ENCODE peak calls at places on chromosomes 16 and 17, in four cellular contexts. One of them, this sample, is unnamed.

GRCh38 chr17:10171581-10171981 is 26.8 kb downstream of the GAS7 start:
- DNase-seq in RWPE1: no peak
- DNase-seq in HCT116: no peak
- DNase-seq in colonic mucosa: no peak
- DNase-seq in this sample: no peak

GRCh38 chr17:2158011-2158410 is 103.1 kb downstream of the HIC1 start:
- DNase-seq in HCT116: no peak
- DNase-seq in colonic mucosa: no peak
- DNase-seq in RWPE1: peak; percentile 45
- DNase-seq in this sample: no peak

GRCh38 chr17:61478790-61479492 is 26.7 kb downstream of the TBX4 start:
- DNase-seq in RWPE1: no peak
- DNase-seq in colonic mucosa: no peak
- DNase-seq in HCT116: no peak
- DNase-seq in this sample: no peak

GRCh38 chr16:82753821-82754220 is 127.1 kb downstream of the CDH13 start:
- DNase-seq in RWPE1: no peak
- DNase-seq in colonic mucosa: no peak
- DNase-seq in HCT116: no peak
- DNase-seq in this sample: no peak

GRCh38 chr17:7841622-7842379 is 7.8 kb downstream of the KDM6B start:
- DNase-seq in RWPE1: peak; percentile 84
- DNase-seq in colonic mucosa: peak; percentile 94
- DNase-seq in HCT116: peak; percentile 79
- DNase-seq in this sample: peak; percentile 73

GRCh38 chr16:77599793-77600415 is 122.4 kb upstream of the NUDT7 start:
- DNase-seq in HCT116: peak; percentile 19
- DNase-seq in RWPE1: peak; percentile 17
- DNase-seq in colonic mucosa: peak; percentile 32
- DNase-seq in this sample: no peak

GRCh38 chr16:81600275-81600674 is 155.7 kb downstream of the CMIP start:
- DNase-seq in colonic mucosa: no peak
- DNase-seq in HCT116: no peak
- DNase-seq in RWPE1: peak; percentile 54
- DNase-seq in this sample: no peak

GRCh38 chr16:87958632-87959031 is 7.4 kb downstream of the BANP start:
- DNase-seq in HCT116: no peak
- DNase-seq in RWPE1: no peak
- DNase-seq in colonic mucosa: no peak
- DNase-seq in this sample: no peak

GRCh38 chr17:81712468-81713003 is 452 bp downstream of the SLC25A10 start:
- DNase-seq in colonic mucosa: peak; percentile 38
- DNase-seq in HCT116: no peak
- DNase-seq in RWPE1: no peak
- DNase-seq in this sample: no peak

GRCh38 chr16:20683812-20684211 is 13.7 kb downstream of the ACSM1 start:
- DNase-seq in RWPE1: no peak
- DNase-seq in HCT116: no peak
- DNase-seq in colonic mucosa: no peak
- DNase-seq in this sample: no peak

GRCh38 chr16:55499281-55499680 is 9.6 kb upstream of the LPCAT2 start:
- DNase-seq in colonic mucosa: peak; percentile 12
- DNase-seq in HCT116: no peak
- DNase-seq in RWPE1: no peak
- DNase-seq in this sample: no peak

GRCh38 chr17:27343294-27343693 is 49.4 kb downstream of the WSB1 start:
- DNase-seq in RWPE1: no peak
- DNase-seq in HCT116: no peak
- DNase-seq in colonic mucosa: no peak
- DNase-seq in this sample: no peak

GRCh38 chr16:89765292-89765810 is 44.0 kb downstream of the ZNF276 start:
- DNase-seq in HCT116: no peak
- DNase-seq in RWPE1: no peak
- DNase-seq in colonic mucosa: no peak
- DNase-seq in this sample: no peak

GRCh38 chr17:61401280-61402072 is 1.8 kb downstream of the TBX2 start:
- DNase-seq in RWPE1: no peak
- DNase-seq in colonic mucosa: no peak
- DNase-seq in HCT116: no peak
- DNase-seq in this sample: no peak

GRCh38 chr16:31466381-31466841 is 5.5 kb upstream of the TGFB1I1 start:
- DNase-seq in HCT116: no peak
- DNase-seq in RWPE1: no peak
- DNase-seq in colonic mucosa: no peak
- DNase-seq in this sample: no peak

GRCh38 chr17:42438600-42439567 is 15.8 kb upstream of the CAVIN1 start:
- DNase-seq in HCT116: no peak
- DNase-seq in colonic mucosa: peak; percentile 61
- DNase-seq in RWPE1: no peak
- DNase-seq in this sample: no peak

GRCh38 chr16:87133966-87134945 is 182.9 kb downstream of the C16orf95 start:
- DNase-seq in colonic mucosa: no peak
- DNase-seq in RWPE1: no peak
- DNase-seq in HCT116: no peak
- DNase-seq in this sample: no peak

GRCh38 chr16:2468725-2469398 is 2.2 kb upstream of the NTN3 start:
- DNase-seq in RWPE1: no peak
- DNase-seq in colonic mucosa: no peak
- DNase-seq in HCT116: no peak
- DNase-seq in this sample: no peak

GRCh38 chr17:7215136-7215638 is 4.4 kb downstream of the DLG4 start:
- DNase-seq in RWPE1: peak; percentile 94
- DNase-seq in colonic mucosa: no peak
- DNase-seq in HCT116: no peak
- DNase-seq in this sample: no peak

GRCh38 chr16:1895068-1895467 is 23.1 kb upstream of the MEIOB start:
- DNase-seq in RWPE1: no peak
- DNase-seq in colonic mucosa: peak; percentile 50
- DNase-seq in HCT116: no peak
- DNase-seq in this sample: no peak

GRCh38 chr17:21377821-21378396 is 1.8 kb downstream of the KCNJ12 start:
- DNase-seq in HCT116: no peak
- DNase-seq in RWPE1: no peak
- DNase-seq in colonic mucosa: no peak
- DNase-seq in this sample: no peak

GRCh38 chr17:63070031-63070430 is 104.0 kb downstream of the TANC2 start:
- DNase-seq in colonic mucosa: no peak
- DNase-seq in HCT116: no peak
- DNase-seq in RWPE1: no peak
- DNase-seq in this sample: no peak

GRCh38 chr17:29124135-29124930 is 55.9 kb downstream of the MYO18A start:
- DNase-seq in RWPE1: peak; percentile 63
- DNase-seq in colonic mucosa: peak; percentile 42
- DNase-seq in HCT116: no peak
- DNase-seq in this sample: no peak

GRCh38 chr16:19524356-19524865 is 669 bp downstream of the CCP110 start:
- DNase-seq in colonic mucosa: no peak
- DNase-seq in HCT116: no peak
- DNase-seq in RWPE1: peak; percentile 17
- DNase-seq in this sample: no peak

GRCh38 chr17:64216385-64217248 is 46.4 kb downstream of the TEX2 start:
- DNase-seq in HCT116: no peak
- DNase-seq in colonic mucosa: peak; percentile 66
- DNase-seq in RWPE1: no peak
- DNase-seq in this sample: no peak

GRCh38 chr16:30967795-30968194 is 10.2 kb downstream of the SETD1A start:
- DNase-seq in HCT116: no peak
- DNase-seq in RWPE1: no peak
- DNase-seq in colonic mucosa: no peak
- DNase-seq in this sample: no peak

GRCh38 chr16:21300309-21301167 is 22.4 kb upstream of the CRYM start:
- DNase-seq in colonic mucosa: peak; percentile 100
- DNase-seq in HCT116: peak; percentile 100
- DNase-seq in RWPE1: peak; percentile 94
- DNase-seq in this sample: peak; percentile 99

GRCh38 chr17:30433514-30433913 is 43.7 kb upstream of the GOSR1 start:
- DNase-seq in colonic mucosa: no peak
- DNase-seq in HCT116: peak; percentile 37
- DNase-seq in RWPE1: peak; percentile 64
- DNase-seq in this sample: peak; percentile 65

GRCh38 chr16:73095885-73096341 is 48.0 kb upstream of the ZFHX3 start:
- DNase-seq in RWPE1: no peak
- DNase-seq in colonic mucosa: no peak
- DNase-seq in HCT116: no peak
- DNase-seq in this sample: no peak

GRCh38 chr17:58040386-58040785 is 33.3 kb upstream of the SRSF1 start:
- DNase-seq in HCT116: no peak
- DNase-seq in colonic mucosa: no peak
- DNase-seq in RWPE1: no peak
- DNase-seq in this sample: no peak

GRCh38 chr16:66273644-66274334 is 92.7 kb upstream of the CDH5 start:
- DNase-seq in colonic mucosa: no peak
- DNase-seq in HCT116: no peak
- DNase-seq in RWPE1: no peak
- DNase-seq in this sample: no peak

GRCh38 chr17:30274887-30275286 is 16.9 kb downstream of the BLMH start:
- DNase-seq in RWPE1: no peak
- DNase-seq in colonic mucosa: no peak
- DNase-seq in HCT116: no peak
- DNase-seq in this sample: no peak

GRCh38 chr17:79189264-79189663 is 114.6 kb downstream of the ENGASE start:
- DNase-seq in RWPE1: no peak
- DNase-seq in HCT116: no peak
- DNase-seq in colonic mucosa: no peak
- DNase-seq in this sample: no peak

DNA sequence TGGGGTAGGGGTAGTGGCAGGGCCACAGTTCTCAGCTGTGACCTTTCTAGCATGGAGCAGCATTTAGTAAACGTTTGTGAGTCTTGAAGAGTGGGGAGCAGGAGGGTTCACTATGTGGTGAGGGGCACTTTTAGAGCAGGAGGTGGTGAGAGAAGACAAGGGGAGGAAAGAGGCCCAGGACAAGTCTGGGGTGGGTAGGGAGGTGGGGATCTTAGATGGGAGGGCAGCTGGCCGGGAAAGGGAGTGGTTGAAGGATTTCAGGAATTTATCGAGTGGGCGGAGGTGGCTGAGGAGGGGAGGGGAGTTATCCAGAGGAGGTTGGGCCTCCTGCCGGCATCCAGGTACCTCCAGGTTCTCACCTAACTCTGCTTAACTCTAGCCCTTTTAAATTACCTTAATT is 1.9 kb downstream of the CLEC16A start:
- DNase-seq in HCT116: no peak
- DNase-seq in colonic mucosa: no peak
- DNase-seq in RWPE1: peak; percentile 70
- DNase-seq in this sample: no peak
- H3K27ac ChIP-seq in HCT116: peak overlapping the region; percentile 35
- H3K27ac ChIP-seq in colonic mucosa: no peak overlapping the region
- H3K27ac ChIP-seq in RWPE1: peak overlapping the region; percentile 35
- H3K27ac ChIP-seq in this sample: no peak overlapping the region

GRCh38 chr17:4676777-4677176 is 27.2 kb downstream of the PELP1 start:
- DNase-seq in RWPE1: no peak
- DNase-seq in HCT116: no peak
- DNase-seq in colonic mucosa: no peak
- DNase-seq in this sample: no peak
- H3K27ac ChIP-seq in RWPE1: no peak overlapping the region
- H3K27ac ChIP-seq in HCT116: no peak overlapping the region
- H3K27ac ChIP-seq in colonic mucosa: no peak overlapping the region
- H3K27ac ChIP-seq in this sample: no peak overlapping the region

DNA sequence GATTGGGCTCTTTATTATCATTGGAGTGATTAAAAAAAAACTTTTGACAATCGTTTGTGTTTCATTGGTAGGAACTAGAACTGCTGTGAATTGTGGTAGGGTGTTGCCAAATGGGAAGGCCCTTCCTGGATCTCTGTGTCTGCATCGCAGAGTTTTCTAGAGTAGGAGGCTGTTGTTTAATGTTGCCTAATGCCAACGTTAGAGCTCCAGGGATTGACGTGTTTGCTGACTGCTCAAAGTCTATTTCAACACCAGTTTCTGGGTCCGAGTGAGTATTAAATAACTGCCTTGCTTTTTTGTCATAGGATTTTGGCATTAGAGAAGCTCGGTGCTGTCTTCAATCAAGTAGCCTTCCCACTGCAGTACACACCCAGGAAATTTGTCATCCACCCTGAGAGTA is 40.0 kb downstream of the SF3B3 start:
- DNase-seq in HCT116: no peak
- DNase-seq in colonic mucosa: no peak
- DNase-seq in RWPE1: no peak
- DNase-seq in this sample: no peak
- H3K27ac ChIP-seq in HCT116: no peak overlapping the region
- H3K27ac ChIP-seq in colonic mucosa: no peak overlapping the region
- H3K27ac ChIP-seq in RWPE1: no peak overlapping the region
- H3K27ac ChIP-seq in this sample: peak overlapping the region; percentile 69

GRCh38 chr16:70660672-70661350 is 14.5 kb downstream of the IL34 start:
- DNase-seq in RWPE1: peak; percentile 54
- DNase-seq in colonic mucosa: no peak
- DNase-seq in HCT116: no peak
- DNase-seq in this sample: no peak
- H3K27ac ChIP-seq in RWPE1: peak overlapping the region; percentile 66
- H3K27ac ChIP-seq in colonic mucosa: no peak overlapping the region
- H3K27ac ChIP-seq in HCT116: no peak overlapping the region
- H3K27ac ChIP-seq in this sample: no peak overlapping the region